ENCODE peak calls at places on chromosome 13, in five cellular contexts. N, F, H, Z and L are unnamed samples.
A peak's percentile ranks its signal among the peaks of the same experiment; 100 is the strongest.

GRCh38 chr13:50319603-50320296 is 304.5 kb downstream of the KCNRG start:
- DNase-seq in H (no peak), N (no peak), Z (no peak), F (no peak), L (peak; percentile 69)

GRCh38 chr13:23610966-23611486 is 40.8 kb downstream of the TNFRSF19 start:
- DNase-seq in F (peak; percentile 34), N (no peak), Z (no peak), H (no peak), L (peak; percentile 75)

GRCh38 chr13:111533900-111534645 is 213.6 kb downstream of the TEX29 start:
- DNase-seq in N (no peak), Z (no peak), H (no peak), F (peak; percentile 93), L (no peak)

GRCh38 chr13:43061496-43062280 is 38.3 kb downstream of the DNAJC15 start:
- DNase-seq in F (no peak), Z (no peak), N (no peak), H (no peak), L (peak; percentile 21)

GRCh38 chr13:114002771-114003321 is 29.0 kb upstream of the C13orf46 start:
- DNase-seq in Z (no peak), H (no peak), N (no peak), F (no peak), L (no peak)

GRCh38 chr13:75787249-75787940 is 151.3 kb downstream of the LMO7 start:
- DNase-seq in N (no peak), H (no peak), F (no peak), Z (no peak), L (peak; percentile 51)

GRCh38 chr13:33870046-33870668 is 52.2 kb downstream of the RFC3 start:
- DNase-seq in Z (no peak), F (peak; percentile 80), N (no peak), H (peak; percentile 10), L (no peak)

GRCh38 chr13:113621046-113621445 is 36.5 kb downstream of the TFDP1 start:
- DNase-seq in H (no peak), N (no peak), F (no peak), Z (no peak), L (no peak)

GRCh38 chr13:111318396-111318795 is 2.0 kb upstream of the TEX29 start:
- DNase-seq in Z (no peak), H (no peak), F (no peak), N (no peak), L (no peak)

GRCh38 chr13:40471911-40472310 is 194.5 kb downstream of the FOXO1 start:
- DNase-seq in Z (no peak), H (no peak), N (no peak), F (no peak), L (no peak)